ENCODE peak calls at places on chromosomes 13 and 19, in eight cellular contexts. One of them, this sample, is unnamed.

GRCh38 chr13:49356224-49356623 is 87.6 kb downstream of the CAB39L start:
- DNase-seq in stimulated activated CD8-positive, alpha-beta memory T cell treated with anti-CD3 and anti-CD28 coated beads, Interleukin-15, amount 100 ng/mL, for 4 hours: no peak
- DNase-seq in NCI-H345: no peak
- DNase-seq in activated CD4-positive, alpha-beta memory T cell treated with anti-CD3 and anti-CD28 coated beads for 36 hours: no peak
- DNase-seq in HTR-8/SVneo: peak; percentile 21
- DNase-seq in heart left ventricle: no peak
- DNase-seq in stimulated activated CD4-positive, alpha-beta T cell treated with anti-CD3 and anti-CD28 coated beads, TNF-alpha, amount 100 ng/mL, for 1 hour: no peak
- DNase-seq in T1000: peak; percentile 21
- DNase-seq in this sample: peak; percentile 13

GRCh38 chr13:29920018-29920643 is 69.7 kb upstream of the UBL3 start:
- DNase-seq in stimulated activated CD8-positive, alpha-beta memory T cell treated with anti-CD3 and anti-CD28 coated beads, Interleukin-15, amount 100 ng/mL, for 4 hours: no peak
- DNase-seq in NCI-H345: no peak
- DNase-seq in activated CD4-positive, alpha-beta memory T cell treated with anti-CD3 and anti-CD28 coated beads for 36 hours: no peak
- DNase-seq in HTR-8/SVneo: no peak
- DNase-seq in heart left ventricle: no peak
- DNase-seq in stimulated activated CD4-positive, alpha-beta T cell treated with anti-CD3 and anti-CD28 coated beads, TNF-alpha, amount 100 ng/mL, for 1 hour: no peak
- DNase-seq in T1000: no peak
- DNase-seq in this sample: no peak

GRCh38 chr13:31882794-31883193 is 143.5 kb downstream of the RXFP2 start:
- DNase-seq in stimulated activated CD8-positive, alpha-beta memory T cell treated with anti-CD3 and anti-CD28 coated beads, Interleukin-15, amount 100 ng/mL, for 4 hours: no peak
- DNase-seq in NCI-H345: no peak
- DNase-seq in activated CD4-positive, alpha-beta memory T cell treated with anti-CD3 and anti-CD28 coated beads for 36 hours: no peak
- DNase-seq in HTR-8/SVneo: no peak
- DNase-seq in heart left ventricle: no peak
- DNase-seq in stimulated activated CD4-positive, alpha-beta T cell treated with anti-CD3 and anti-CD28 coated beads, TNF-alpha, amount 100 ng/mL, for 1 hour: no peak
- DNase-seq in T1000: no peak
- DNase-seq in this sample: no peak

GRCh38 chr13:43686557-43686956 is 100.2 kb downstream of the ENOX1 start:
- DNase-seq in stimulated activated CD8-positive, alpha-beta memory T cell treated with anti-CD3 and anti-CD28 coated beads, Interleukin-15, amount 100 ng/mL, for 4 hours: no peak
- DNase-seq in NCI-H345: no peak
- DNase-seq in activated CD4-positive, alpha-beta memory T cell treated with anti-CD3 and anti-CD28 coated beads for 36 hours: no peak
- DNase-seq in HTR-8/SVneo: peak; percentile 22
- DNase-seq in heart left ventricle: peak; percentile 76
- DNase-seq in stimulated activated CD4-positive, alpha-beta T cell treated with anti-CD3 and anti-CD28 coated beads, TNF-alpha, amount 100 ng/mL, for 1 hour: no peak
- DNase-seq in T1000: no peak
- DNase-seq in this sample: peak; percentile 3

GRCh38 chr13:45224181-45224580 is 23.3 kb upstream of the KCTD4 start:
- DNase-seq in stimulated activated CD8-positive, alpha-beta memory T cell treated with anti-CD3 and anti-CD28 coated beads, Interleukin-15, amount 100 ng/mL, for 4 hours: no peak
- DNase-seq in NCI-H345: no peak
- DNase-seq in activated CD4-positive, alpha-beta memory T cell treated with anti-CD3 and anti-CD28 coated beads for 36 hours: no peak
- DNase-seq in HTR-8/SVneo: no peak
- DNase-seq in heart left ventricle: no peak
- DNase-seq in stimulated activated CD4-positive, alpha-beta T cell treated with anti-CD3 and anti-CD28 coated beads, TNF-alpha, amount 100 ng/mL, for 1 hour: no peak
- DNase-seq in T1000: no peak
- DNase-seq in this sample: no peak

GRCh38 chr13:43666403-43666802 is 120.4 kb downstream of the ENOX1 start:
- DNase-seq in stimulated activated CD8-positive, alpha-beta memory T cell treated with anti-CD3 and anti-CD28 coated beads, Interleukin-15, amount 100 ng/mL, for 4 hours: no peak
- DNase-seq in NCI-H345: no peak
- DNase-seq in activated CD4-positive, alpha-beta memory T cell treated with anti-CD3 and anti-CD28 coated beads for 36 hours: no peak
- DNase-seq in HTR-8/SVneo: no peak
- DNase-seq in heart left ventricle: no peak
- DNase-seq in stimulated activated CD4-positive, alpha-beta T cell treated with anti-CD3 and anti-CD28 coated beads, TNF-alpha, amount 100 ng/mL, for 1 hour: no peak
- DNase-seq in T1000: no peak
- DNase-seq in this sample: no peak

GRCh38 chr13:28316841-28317240 is 178.1 kb downstream of the FLT1 start:
- DNase-seq in stimulated activated CD8-positive, alpha-beta memory T cell treated with anti-CD3 and anti-CD28 coated beads, Interleukin-15, amount 100 ng/mL, for 4 hours: no peak
- DNase-seq in NCI-H345: no peak
- DNase-seq in activated CD4-positive, alpha-beta memory T cell treated with anti-CD3 and anti-CD28 coated beads for 36 hours: no peak
- DNase-seq in HTR-8/SVneo: no peak
- DNase-seq in heart left ventricle: no peak
- DNase-seq in stimulated activated CD4-positive, alpha-beta T cell treated with anti-CD3 and anti-CD28 coated beads, TNF-alpha, amount 100 ng/mL, for 1 hour: no peak
- DNase-seq in T1000: no peak
- DNase-seq in this sample: no peak

GRCh38 chr13:79870123-79870522 is 389.2 kb downstream of the NDFIP2 start:
- DNase-seq in stimulated activated CD8-positive, alpha-beta memory T cell treated with anti-CD3 and anti-CD28 coated beads, Interleukin-15, amount 100 ng/mL, for 4 hours: no peak
- DNase-seq in NCI-H345: no peak
- DNase-seq in activated CD4-positive, alpha-beta memory T cell treated with anti-CD3 and anti-CD28 coated beads for 36 hours: no peak
- DNase-seq in HTR-8/SVneo: no peak
- DNase-seq in heart left ventricle: no peak
- DNase-seq in stimulated activated CD4-positive, alpha-beta T cell treated with anti-CD3 and anti-CD28 coated beads, TNF-alpha, amount 100 ng/mL, for 1 hour: no peak
- DNase-seq in T1000: no peak
- DNase-seq in this sample: no peak

GRCh38 chr13:80337706-80338105 is 3.2 kb downstream of the SPRY2 start:
- DNase-seq in stimulated activated CD8-positive, alpha-beta memory T cell treated with anti-CD3 and anti-CD28 coated beads, Interleukin-15, amount 100 ng/mL, for 4 hours: no peak
- DNase-seq in NCI-H345: no peak
- DNase-seq in activated CD4-positive, alpha-beta memory T cell treated with anti-CD3 and anti-CD28 coated beads for 36 hours: no peak
- DNase-seq in HTR-8/SVneo: no peak
- DNase-seq in heart left ventricle: no peak
- DNase-seq in stimulated activated CD4-positive, alpha-beta T cell treated with anti-CD3 and anti-CD28 coated beads, TNF-alpha, amount 100 ng/mL, for 1 hour: no peak
- DNase-seq in T1000: no peak
- DNase-seq in this sample: no peak

GRCh38 chr19:18109731-18110671 is 12.4 kb downstream of the MAST3 start:
- DNase-seq in stimulated activated CD8-positive, alpha-beta memory T cell treated with anti-CD3 and anti-CD28 coated beads, Interleukin-15, amount 100 ng/mL, for 4 hours: no peak
- DNase-seq in NCI-H345: peak; percentile 7
- DNase-seq in activated CD4-positive, alpha-beta memory T cell treated with anti-CD3 and anti-CD28 coated beads for 36 hours: peak; percentile 52
- DNase-seq in HTR-8/SVneo: peak; percentile 49
- DNase-seq in heart left ventricle: peak; percentile 69
- DNase-seq in stimulated activated CD4-positive, alpha-beta T cell treated with anti-CD3 and anti-CD28 coated beads, TNF-alpha, amount 100 ng/mL, for 1 hour: no peak
- DNase-seq in T1000: no peak
- DNase-seq in this sample: peak; percentile 58

This sample was measured in H54.